ENCODE peak calls at places on chromosomes 12 and 14, in eight cellular contexts. One of them, this sample, is unnamed.

GRCh38 chr12:112167728-112168525 is 42.6 kb downstream of the TRAFD1 start:
- DNase-seq in foreskin fibroblast: no peak
- DNase-seq in astrocyte of the hippocampus: no peak
- DNase-seq in cardiac fibroblast: no peak
- DNase-seq in GDM1: no peak
- DNase-seq in Caco-2: no peak
- DNase-seq in K562: no peak
- DNase-seq in effector CD4-positive, alpha-beta T cell: no peak
- DNase-seq in this sample: no peak

GRCh38 chr12:116774020-116774419 is 35.9 kb downstream of the RNFT2 start:
- DNase-seq in foreskin fibroblast: no peak
- DNase-seq in astrocyte of the hippocampus: no peak
- DNase-seq in cardiac fibroblast: no peak
- DNase-seq in GDM1: no peak
- DNase-seq in Caco-2: no peak
- DNase-seq in K562: no peak
- DNase-seq in effector CD4-positive, alpha-beta T cell: no peak
- DNase-seq in this sample: no peak

GRCh38 chr14:104939666-104940410 is 15.2 kb downstream of the PLD4 start:
- DNase-seq in foreskin fibroblast: no peak
- DNase-seq in astrocyte of the hippocampus: no peak
- DNase-seq in cardiac fibroblast: no peak
- DNase-seq in GDM1: no peak
- DNase-seq in Caco-2: no peak
- DNase-seq in K562: no peak
- DNase-seq in effector CD4-positive, alpha-beta T cell: no peak
- DNase-seq in this sample: no peak

GRCh38 chr12:122244565-122245371 is 18.9 kb upstream of the DIABLO start:
- DNase-seq in foreskin fibroblast: no peak
- DNase-seq in astrocyte of the hippocampus: no peak
- DNase-seq in cardiac fibroblast: no peak
- DNase-seq in GDM1: no peak
- DNase-seq in Caco-2: no peak
- DNase-seq in K562: no peak
- DNase-seq in effector CD4-positive, alpha-beta T cell: peak
- DNase-seq in this sample: no peak

GRCh38 chr14:105026033-105026785 is 5.3 kb upstream of the CDCA4 start:
- DNase-seq in foreskin fibroblast: peak
- DNase-seq in astrocyte of the hippocampus: no peak
- DNase-seq in cardiac fibroblast: no peak
- DNase-seq in GDM1: peak
- DNase-seq in Caco-2: no peak
- DNase-seq in K562: no peak
- DNase-seq in effector CD4-positive, alpha-beta T cell: no peak
- DNase-seq in this sample: peak

GRCh38 chr12:23729354-23729753 is 220.1 kb downstream of the SOX5 start:
- DNase-seq in foreskin fibroblast: no peak
- DNase-seq in astrocyte of the hippocampus: peak
- DNase-seq in cardiac fibroblast: no peak
- DNase-seq in GDM1: no peak
- DNase-seq in Caco-2: no peak
- DNase-seq in K562: no peak
- DNase-seq in effector CD4-positive, alpha-beta T cell: no peak
- DNase-seq in this sample: peak

GRCh38 chr14:101708853-101709532 is 52.5 kb upstream of the PPP2R5C start:
- DNase-seq in foreskin fibroblast: no peak
- DNase-seq in astrocyte of the hippocampus: no peak
- DNase-seq in cardiac fibroblast: no peak
- DNase-seq in GDM1: no peak
- DNase-seq in Caco-2: no peak
- DNase-seq in K562: no peak
- DNase-seq in effector CD4-positive, alpha-beta T cell: no peak
- DNase-seq in this sample: no peak

GRCh38 chr14:57749267-57749666 is 116.6 kb downstream of the SLC35F4 start:
- DNase-seq in foreskin fibroblast: peak
- DNase-seq in astrocyte of the hippocampus: peak
- DNase-seq in cardiac fibroblast: peak
- DNase-seq in GDM1: no peak
- DNase-seq in Caco-2: no peak
- DNase-seq in K562: no peak
- DNase-seq in effector CD4-positive, alpha-beta T cell: no peak
- DNase-seq in this sample: peak

GRCh38 chr12:26642361-26642760 is 190.6 kb downstream of the ITPR2 start:
- DNase-seq in foreskin fibroblast: peak
- DNase-seq in astrocyte of the hippocampus: no peak
- DNase-seq in cardiac fibroblast: no peak
- DNase-seq in GDM1: no peak
- DNase-seq in Caco-2: no peak
- DNase-seq in K562: no peak
- DNase-seq in effector CD4-positive, alpha-beta T cell: no peak
- DNase-seq in this sample: peak

GRCh38 chr12:6416596-6416995 is 28.2 kb upstream of the CD27 start:
- DNase-seq in foreskin fibroblast: no peak
- DNase-seq in astrocyte of the hippocampus: no peak
- DNase-seq in cardiac fibroblast: no peak
- DNase-seq in GDM1: no peak
- DNase-seq in Caco-2: no peak
- DNase-seq in K562: no peak
- DNase-seq in effector CD4-positive, alpha-beta T cell: no peak
- DNase-seq in this sample: no peak

GRCh38 chr12:114812858-114813761 is 129.1 kb upstream of the TBX3 start:
- DNase-seq in foreskin fibroblast: no peak
- DNase-seq in astrocyte of the hippocampus: peak
- DNase-seq in cardiac fibroblast: peak
- DNase-seq in GDM1: no peak
- DNase-seq in Caco-2: peak
- DNase-seq in K562: no peak
- DNase-seq in effector CD4-positive, alpha-beta T cell: no peak
- DNase-seq in this sample: peak

GRCh38 chr12:98401427-98401826 is 114.0 kb upstream of the TMPO start:
- DNase-seq in foreskin fibroblast: no peak
- DNase-seq in astrocyte of the hippocampus: no peak
- DNase-seq in cardiac fibroblast: no peak
- DNase-seq in GDM1: no peak
- DNase-seq in Caco-2: no peak
- DNase-seq in K562: no peak
- DNase-seq in effector CD4-positive, alpha-beta T cell: no peak
- DNase-seq in this sample: no peak